ENCODE peak calls at places on chromosomes 5 and 9, in four cellular contexts. U, A, B and D are unnamed samples.

GRCh38 chr9:115234094-115234493 is 116.1 kb upstream of the TNC start:
- DNase-seq in U (no peak), A (peak; percentile 60), B (no peak), D (peak; percentile 78)

GRCh38 chr5:79011219-79011836 is 26.2 kb upstream of the ARSB start:
- DNase-seq in U (no peak), A (no peak), B (no peak), D (peak; percentile 73)

GRCh38 chr5:67299317-67299716 is 102.7 kb upstream of the CD180 start:
- DNase-seq in U (no peak), A (no peak), B (no peak), D (peak; percentile 66)

GRCh38 chr5:102916114-102916513 is 161.0 kb downstream of the PAM start:
- DNase-seq in U (no peak), A (peak; percentile 23), B (no peak), D (peak; percentile 71)

GRCh38 chr9:2132484-2133082 is 117.4 kb downstream of the SMARCA2 start:
- DNase-seq in U (peak; percentile 7), A (peak; percentile 71), B (no peak), D (peak; percentile 70)

GRCh38 chr5:65076251-65076869 is 307.6 kb downstream of the CWC27 start:
- DNase-seq in U (peak; percentile 82), A (peak; percentile 86), B (peak; percentile 17), D (peak; percentile 70)

GRCh38 chr5:15763754-15764153 is 263.8 kb downstream of the FBXL7 start:
- DNase-seq in U (no peak), A (peak; percentile 57), B (no peak), D (peak; percentile 80)

GRCh38 chr5:39185761-39186160 is 33.6 kb downstream of the FYB1 start:
- DNase-seq in U (no peak), A (no peak), B (no peak), D (no peak)

GRCh38 chr5:33146916-33147315 is 293.8 kb upstream of the TARS1 start:
- DNase-seq in U (no peak), A (peak; percentile 14), B (no peak), D (peak; percentile 76)

GRCh38 chr9:21995652-21996275 is 1.2 kb downstream of the CDKN2B-AS1 start:
- DNase-seq in U (no peak), A (peak; percentile 88), B (peak; percentile 38), D (peak; percentile 84)

GRCh38 chr5:132747064-132747692 is at the start of gene CCNI2:
- DNase-seq in U (no peak), A (peak; percentile 58), B (peak; percentile 38), D (peak; percentile 56)

GRCh38 chr5:80251636-80252035 is 4.2 kb downstream of the SERINC5 start:
- DNase-seq in U (no peak), A (peak; percentile 27), B (no peak), D (peak; percentile 76)

GRCh38 chr5:124040799-124041198 is 528.8 kb downstream of the CSNK1G3 start:
- DNase-seq in U (no peak), A (no peak), B (no peak), D (peak; percentile 26)

GRCh38 chr9:128409998-128410397 is 10.7 kb upstream of the CERCAM start:
- DNase-seq in U (no peak), A (peak; percentile 34), B (no peak), D (peak; percentile 72)

GRCh38 chr5:153081385-153081784 is 409.1 kb upstream of the GRIA1 start:
- DNase-seq in U (no peak), A (no peak), B (no peak), D (no peak)

GRCh38 chr9:107932601-107933000 is 443.0 kb upstream of the KLF4 start:
- DNase-seq in U (no peak), A (peak; percentile 13), B (no peak), D (peak; percentile 18)

GRCh38 chr5:138696501-138696900 is 56.7 kb upstream of the CTNNA1 start:
- DNase-seq in U (no peak), A (peak; percentile 46), B (no peak), D (peak; percentile 71)

GRCh38 chr5:172872997-172873491 is 39.0 kb downstream of the ERGIC1 start:
- DNase-seq in U (no peak), A (peak; percentile 65), B (peak; percentile 50), D (peak; percentile 66)

GRCh38 chr5:151005187-151005974 is 15.0 kb upstream of the GPX3 start:
- DNase-seq in U (no peak), A (peak; percentile 24), B (no peak), D (no peak)

GRCh38 chr5:135800656-135801055 is 33.8 kb upstream of the SLC25A48 start:
- DNase-seq in U (no peak), A (no peak), B (no peak), D (no peak)
- H3K27me3 ChIP-seq in U (no peaks in the 10 kb centered on the region), A (peaks cover 30% of the 10 kb centered on the region), B (no peaks in the 10 kb centered on the region), D (no peaks in the 10 kb centered on the region)

DNA sequence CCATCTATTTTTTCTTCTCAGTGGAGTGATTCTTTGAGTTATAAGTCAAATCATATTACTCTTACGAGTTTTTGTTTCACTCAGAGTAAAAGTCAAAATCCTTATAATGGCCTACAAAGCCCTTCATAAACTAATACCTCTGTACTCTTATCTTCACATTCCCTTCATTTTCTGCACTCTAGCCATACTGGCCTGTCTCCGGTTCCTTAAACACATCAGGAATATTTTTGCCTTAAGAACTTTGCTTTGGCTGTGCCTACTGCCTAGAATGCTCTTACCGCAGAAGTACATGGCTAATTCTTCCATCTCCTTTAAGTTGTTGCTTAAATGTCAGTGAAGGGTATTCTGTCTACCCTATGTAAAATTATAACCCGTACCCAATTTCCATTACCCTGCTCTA is 132.9 kb upstream of the GRHPR start:
- DNase-seq in U (no peak), A (no peak), B (no peak), D (no peak)
- H3K4me3 ChIP-seq in U (no peak overlapping the region), A (no peak overlapping the region), B (no peak overlapping the region), D (no peak overlapping the region)

DNA sequence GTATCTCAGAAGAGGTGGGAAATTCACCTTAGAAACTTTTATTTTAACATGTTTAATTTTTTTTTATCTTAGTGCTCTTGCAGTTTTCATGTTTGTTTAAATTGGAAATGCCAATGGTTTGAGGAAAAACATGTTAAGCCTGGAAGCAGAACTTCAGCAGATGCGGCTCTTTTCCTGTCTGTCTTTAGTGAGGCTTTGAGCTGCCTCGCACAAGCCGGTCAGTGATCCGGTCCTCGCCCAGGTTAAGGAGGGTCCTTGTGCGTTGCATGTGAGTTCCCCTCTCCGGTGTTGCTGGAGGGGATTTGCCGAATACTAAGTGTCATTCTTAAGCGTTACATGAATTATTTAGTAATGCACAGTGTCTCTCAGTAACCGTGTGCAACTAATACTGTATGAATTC is 9.4 kb upstream of the PLEKHG4B start:
- DNase-seq in U (no peak), A (no peak), B (no peak), D (no peak)
- H3K27me3 ChIP-seq in U (peaks cover 55% of the 10 kb centered on the region), A (peaks cover 28% of the 10 kb centered on the region), B (no peaks in the 10 kb centered on the region), D (peaks cover 27% of the 10 kb centered on the region)

DNA sequence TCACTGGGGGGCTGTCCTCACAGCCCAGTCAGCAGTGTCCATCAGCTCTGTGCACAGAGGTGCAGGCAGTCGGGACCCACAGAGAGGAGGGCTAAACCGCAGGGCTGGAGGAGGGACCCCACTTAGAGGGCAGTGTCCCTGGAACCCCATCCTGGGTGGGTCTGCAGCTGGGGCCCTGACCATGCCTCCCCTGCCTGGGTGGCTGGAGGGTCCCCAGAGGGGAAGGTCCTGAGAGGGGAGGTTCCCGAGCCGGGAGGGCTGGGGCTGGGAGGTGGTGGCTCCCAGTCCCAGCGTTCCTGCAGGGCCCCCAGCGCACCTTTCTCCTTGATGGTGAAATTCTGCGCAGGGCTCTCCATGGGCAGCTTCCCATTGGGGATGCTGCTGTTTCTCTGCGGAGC is 32.7 kb downstream of the EXOC3 start:
- DNase-seq in U (no peak), A (no peak), B (no peak), D (no peak)
- H3K4me3 ChIP-seq in U (no peak overlapping the region), A (no peak overlapping the region), B (no peak overlapping the region), D (no peak overlapping the region)

DNA sequence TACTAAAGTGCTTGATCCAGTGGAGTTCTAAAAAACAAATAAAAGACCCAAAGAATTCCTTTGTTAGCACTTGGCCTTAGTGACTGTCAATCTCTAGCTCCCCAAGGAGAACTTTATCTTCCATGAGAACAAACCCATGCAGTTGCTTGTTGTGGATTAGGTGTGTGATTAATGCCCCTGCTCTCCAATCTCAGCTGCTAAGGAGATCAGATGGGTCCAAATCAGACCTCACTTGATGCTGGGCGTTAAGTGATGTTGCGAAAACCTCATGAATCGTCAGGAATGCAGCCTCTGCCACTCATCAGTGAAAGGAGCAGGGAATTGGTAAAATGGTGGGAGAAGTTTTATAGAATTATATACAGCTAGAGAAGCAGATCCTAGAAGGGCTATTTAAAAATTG is 133.7 kb downstream of the DMAC1 start:
- DNase-seq in U (no peak), A (no peak), B (no peak), D (no peak)
- H3K27me3 ChIP-seq in U (no peaks in the 10 kb centered on the region), A (no peaks in the 10 kb centered on the region), B (no peaks in the 10 kb centered on the region), D (no peaks in the 10 kb centered on the region)

DNA sequence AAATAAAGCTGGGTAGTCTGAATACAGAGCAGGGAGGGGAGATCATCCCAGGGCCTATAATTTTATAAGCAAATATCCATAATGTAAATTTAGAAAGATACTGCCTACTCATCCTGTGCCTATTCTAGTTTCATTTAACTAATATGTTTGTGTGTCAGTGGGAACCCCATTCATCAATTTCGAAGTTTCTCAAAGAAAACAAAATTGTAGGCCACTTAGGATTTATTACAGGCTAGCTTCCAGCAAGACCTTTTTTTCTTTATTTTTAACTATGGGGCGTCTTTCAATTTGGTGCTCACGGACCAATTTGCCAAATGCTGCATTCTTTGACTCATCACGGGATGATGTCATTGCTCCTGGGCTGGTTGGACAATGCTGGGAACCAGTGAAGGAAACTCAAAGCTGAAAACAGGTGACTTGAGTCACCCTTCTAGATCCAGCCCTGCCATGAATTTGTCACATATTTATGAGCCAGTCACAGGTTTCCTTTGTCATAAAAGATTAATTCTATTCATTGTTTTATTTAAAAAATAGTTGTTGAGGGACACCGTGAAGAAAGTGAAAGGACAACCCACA is 13.4 kb downstream of the PCSK5 start:
- DNase-seq in U (no peak), A (no peak), B (no peak), D (peak; percentile 41)
- H3K4me3 ChIP-seq in U (no peak overlapping the region), A (no peak overlapping the region), B (no peak overlapping the region), D (no peak overlapping the region)

GRCh38 chr9:122058051-122058450 is 35.1 kb downstream of the TTLL11 start:
- DNase-seq in U (no peak), A (no peak), B (no peak), D (no peak)

GRCh38 chr9:122057211-122057610 is 35.9 kb downstream of the TTLL11 start:
- DNase-seq in U (no peak), A (no peak), B (no peak), D (no peak)

GRCh38 chr9:122059214-122059978 is 33.7 kb downstream of the TTLL11 start:
- DNase-seq in U (no peak), A (no peak), B (no peak), D (no peak)

GRCh38 chr9:122058707-122059106 is 34.4 kb downstream of the TTLL11 start:
- DNase-seq in U (no peak), A (no peak), B (no peak), D (no peak)

DNA sequence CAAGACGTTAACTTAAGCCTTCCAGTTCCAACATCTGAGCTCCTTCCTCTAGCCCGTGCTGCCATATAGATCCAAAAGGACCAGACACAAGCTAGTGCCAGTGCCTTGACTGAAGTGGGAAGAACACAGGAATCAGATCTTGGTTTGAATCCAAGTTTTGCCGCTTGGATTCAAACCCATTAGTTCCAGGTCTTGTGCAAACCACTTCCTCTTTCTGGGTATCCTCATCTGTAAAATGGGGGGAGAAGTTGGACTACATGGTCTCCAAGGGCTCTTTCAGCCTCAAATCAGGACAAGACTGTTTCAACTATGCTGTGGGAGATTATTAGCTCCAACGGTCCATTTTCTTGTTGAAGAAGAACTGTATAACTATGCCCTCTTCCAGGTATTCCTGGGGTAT is 32.6 kb downstream of the TTLL11 start:
- DNase-seq in U (no peak), A (no peak), B (no peak), D (no peak)
- H3K27me3 ChIP-seq in U (no peaks in the 10 kb centered on the region), A (no peaks in the 10 kb centered on the region), B (no peaks in the 10 kb centered on the region), D (no peaks in the 10 kb centered on the region)